ENCODE peak calls at places on chromosome 20, in eight cellular contexts. One of them, this sample, is unnamed.

GRCh38 chr20:10247440-10247839 is 28.8 kb downstream of the SNAP25 start:
- DNase-seq in HFF-Myc: no peak
- DNase-seq in dorsolateral prefrontal cortex: no peak
- DNase-seq in ascending aorta: no peak
- DNase-seq in lower leg skin: no peak
- DNase-seq in foreskin fibroblast: peak; percentile 52
- DNase-seq in hepatocyte: no peak
- DNase-seq in thoracic aorta: no peak
- DNase-seq in this sample: no peak

GRCh38 chr20:25031241-25031640 is 26.7 kb downstream of the ACSS1 start:
- DNase-seq in HFF-Myc: no peak
- DNase-seq in dorsolateral prefrontal cortex: no peak
- DNase-seq in ascending aorta: no peak
- DNase-seq in lower leg skin: no peak
- DNase-seq in foreskin fibroblast: no peak
- DNase-seq in hepatocyte: no peak
- DNase-seq in thoracic aorta: no peak
- DNase-seq in this sample: no peak

GRCh38 chr20:63363013-63363957 is 2.1 kb upstream of the CHRNA4 start:
- DNase-seq in HFF-Myc: no peak
- DNase-seq in dorsolateral prefrontal cortex: no peak
- DNase-seq in ascending aorta: no peak
- DNase-seq in lower leg skin: no peak
- DNase-seq in foreskin fibroblast: no peak
- DNase-seq in hepatocyte: no peak
- DNase-seq in thoracic aorta: no peak
- DNase-seq in this sample: no peak

GRCh38 chr20:40111282-40111681 is 577.8 kb downstream of the MAFB start:
- DNase-seq in HFF-Myc: no peak
- DNase-seq in dorsolateral prefrontal cortex: no peak
- DNase-seq in ascending aorta: no peak
- DNase-seq in lower leg skin: no peak
- DNase-seq in foreskin fibroblast: no peak
- DNase-seq in hepatocyte: no peak
- DNase-seq in thoracic aorta: no peak
- DNase-seq in this sample: no peak

GRCh38 chr20:49344975-49345374 is 67.1 kb upstream of the ZNFX1 start:
- DNase-seq in HFF-Myc: peak; percentile 89
- DNase-seq in dorsolateral prefrontal cortex: no peak
- DNase-seq in ascending aorta: no peak
- DNase-seq in lower leg skin: peak; percentile 71
- DNase-seq in foreskin fibroblast: peak; percentile 96
- DNase-seq in hepatocyte: peak; percentile 79
- DNase-seq in thoracic aorta: peak; percentile 31
- DNase-seq in this sample: peak; percentile 92

GRCh38 chr20:30491016-30491415 is 766.4 kb upstream of the DEFB115 start:
- DNase-seq in HFF-Myc: no peak
- DNase-seq in dorsolateral prefrontal cortex: no peak
- DNase-seq in ascending aorta: no peak
- DNase-seq in lower leg skin: no peak
- DNase-seq in foreskin fibroblast: no peak
- DNase-seq in hepatocyte: no peak
- DNase-seq in thoracic aorta: no peak
- DNase-seq in this sample: no peak

GRCh38 chr20:38787870-38788269 is 17.6 kb upstream of the PPP1R16B start:
- DNase-seq in HFF-Myc: no peak
- DNase-seq in dorsolateral prefrontal cortex: no peak
- DNase-seq in ascending aorta: no peak
- DNase-seq in lower leg skin: no peak
- DNase-seq in foreskin fibroblast: no peak
- DNase-seq in hepatocyte: no peak
- DNase-seq in thoracic aorta: no peak
- DNase-seq in this sample: no peak

GRCh38 chr20:6120491-6120988 is 2.3 kb downstream of the FERMT1 start:
- DNase-seq in HFF-Myc: no peak
- DNase-seq in dorsolateral prefrontal cortex: no peak
- DNase-seq in ascending aorta: no peak
- DNase-seq in lower leg skin: no peak
- DNase-seq in foreskin fibroblast: peak; percentile 12
- DNase-seq in hepatocyte: no peak
- DNase-seq in thoracic aorta: no peak
- DNase-seq in this sample: no peak

GRCh38 chr20:37239026-37239451 is 22.6 kb downstream of the GHRH start:
- DNase-seq in HFF-Myc: no peak
- DNase-seq in dorsolateral prefrontal cortex: no peak
- DNase-seq in ascending aorta: no peak
- DNase-seq in lower leg skin: no peak
- DNase-seq in foreskin fibroblast: no peak
- DNase-seq in hepatocyte: no peak
- DNase-seq in thoracic aorta: no peak
- DNase-seq in this sample: no peak

GRCh38 chr20:39291301-39291700 is 329.2 kb downstream of the DHX35 start:
- DNase-seq in HFF-Myc: no peak
- DNase-seq in dorsolateral prefrontal cortex: no peak
- DNase-seq in ascending aorta: no peak
- DNase-seq in lower leg skin: peak; percentile 34
- DNase-seq in foreskin fibroblast: peak; percentile 3
- DNase-seq in hepatocyte: no peak
- DNase-seq in thoracic aorta: no peak
- DNase-seq in this sample: no peak

GRCh38 chr20:17061721-17062120 is 165.1 kb upstream of the PCSK2 start:
- DNase-seq in HFF-Myc: no peak
- DNase-seq in dorsolateral prefrontal cortex: no peak
- DNase-seq in ascending aorta: no peak
- DNase-seq in lower leg skin: no peak
- DNase-seq in foreskin fibroblast: no peak
- DNase-seq in hepatocyte: no peak
- DNase-seq in thoracic aorta: no peak
- DNase-seq in this sample: no peak

GRCh38 chr20:47262365-47263013 is 94.0 kb downstream of the ZMYND8 start:
- DNase-seq in HFF-Myc: no peak
- DNase-seq in dorsolateral prefrontal cortex: no peak
- DNase-seq in ascending aorta: no peak
- DNase-seq in lower leg skin: no peak
- DNase-seq in foreskin fibroblast: peak; percentile 50
- DNase-seq in hepatocyte: no peak
- DNase-seq in thoracic aorta: no peak
- DNase-seq in this sample: no peak

GRCh38 chr20:6502999-6503398 is 264.5 kb upstream of the BMP2 start:
- DNase-seq in HFF-Myc: no peak
- DNase-seq in dorsolateral prefrontal cortex: no peak
- DNase-seq in ascending aorta: no peak
- DNase-seq in lower leg skin: no peak
- DNase-seq in foreskin fibroblast: no peak
- DNase-seq in hepatocyte: no peak
- DNase-seq in thoracic aorta: no peak
- DNase-seq in this sample: no peak

GRCh38 chr20:59299961-59300340 is 460 bp upstream of the EDN3 start:
- DNase-seq in HFF-Myc: no peak
- DNase-seq in dorsolateral prefrontal cortex: no peak
- DNase-seq in ascending aorta: no peak
- DNase-seq in lower leg skin: peak; percentile 44
- DNase-seq in foreskin fibroblast: no peak
- DNase-seq in hepatocyte: peak; percentile 66
- DNase-seq in thoracic aorta: no peak
- DNase-seq in this sample: no peak

GRCh38 chr20:2692036-2692885 is at the start of gene EBF4:
- DNase-seq in HFF-Myc: no peak
- DNase-seq in dorsolateral prefrontal cortex: peak; percentile 66
- DNase-seq in ascending aorta: no peak
- DNase-seq in lower leg skin: no peak
- DNase-seq in foreskin fibroblast: peak; percentile 37
- DNase-seq in hepatocyte: peak; percentile 73
- DNase-seq in thoracic aorta: no peak
- DNase-seq in this sample: no peak

GRCh38 chr20:37333130-37333847 is 12.7 kb upstream of the SRC start:
- DNase-seq in HFF-Myc: no peak
- DNase-seq in dorsolateral prefrontal cortex: no peak
- DNase-seq in ascending aorta: no peak
- DNase-seq in lower leg skin: no peak
- DNase-seq in foreskin fibroblast: no peak
- DNase-seq in hepatocyte: no peak
- DNase-seq in thoracic aorta: no peak
- DNase-seq in this sample: no peak

DNA sequence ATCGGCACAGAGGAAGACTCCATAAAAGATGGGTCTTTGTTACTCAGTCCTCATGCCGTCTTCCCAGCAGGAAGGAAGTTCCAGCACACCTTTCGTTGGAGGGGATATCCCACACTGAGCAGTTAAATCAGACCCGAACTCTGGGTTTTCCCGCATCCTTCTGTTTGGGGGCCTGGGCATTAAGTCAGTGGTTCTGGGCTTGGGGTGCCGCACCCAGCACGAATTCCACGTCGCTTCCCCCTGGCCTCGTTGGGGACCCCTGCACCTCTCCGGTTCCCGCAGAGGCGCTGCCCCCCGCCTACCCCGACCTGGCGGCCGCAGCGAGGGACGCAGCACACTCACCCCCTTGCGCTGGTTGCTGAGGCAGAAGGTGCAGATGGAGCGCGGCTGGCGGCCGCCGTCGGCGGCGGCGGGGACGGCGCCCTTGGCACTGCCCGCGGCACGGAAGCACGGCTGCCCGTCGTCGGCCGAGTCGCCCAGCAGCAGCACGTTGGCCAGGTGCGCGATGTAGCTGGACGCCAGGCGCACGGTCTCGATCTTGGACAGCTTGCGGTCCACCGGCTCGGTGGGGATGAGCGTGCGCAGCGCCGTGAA is 641 bp downstream of the TCF15 start:
- DNase-seq in HFF-Myc: no peak
- DNase-seq in dorsolateral prefrontal cortex: no peak
- DNase-seq in ascending aorta: no peak
- DNase-seq in lower leg skin: no peak
- DNase-seq in foreskin fibroblast: no peak
- DNase-seq in hepatocyte: no peak
- DNase-seq in thoracic aorta: no peak
- DNase-seq in this sample: no peak
- H3K4me3 ChIP-seq in HFF-Myc: no peak overlapping the region
- H3K4me3 ChIP-seq in dorsolateral prefrontal cortex: no peak overlapping the region
- H3K4me3 ChIP-seq in ascending aorta: no peak overlapping the region
- H3K4me3 ChIP-seq in lower leg skin: no peak overlapping the region
- H3K4me3 ChIP-seq in foreskin fibroblast: no peak overlapping the region
- H3K4me3 ChIP-seq in hepatocyte: no peak overlapping the region
- H3K4me3 ChIP-seq in thoracic aorta: no peak overlapping the region
- H3K4me3 ChIP-seq in this sample: no peak overlapping the region

GRCh38 chr20:56841346-56841908 is 212.3 kb downstream of the TFAP2C start:
- DNase-seq in HFF-Myc: no peak
- DNase-seq in dorsolateral prefrontal cortex: no peak
- DNase-seq in ascending aorta: no peak
- DNase-seq in lower leg skin: no peak
- DNase-seq in foreskin fibroblast: no peak
- DNase-seq in hepatocyte: no peak
- DNase-seq in thoracic aorta: no peak
- DNase-seq in this sample: no peak

GRCh38 chr20:56845546-56846081 is 216.5 kb downstream of the TFAP2C start:
- DNase-seq in HFF-Myc: no peak
- DNase-seq in dorsolateral prefrontal cortex: no peak
- DNase-seq in ascending aorta: no peak
- DNase-seq in lower leg skin: no peak
- DNase-seq in foreskin fibroblast: no peak
- DNase-seq in hepatocyte: no peak
- DNase-seq in thoracic aorta: no peak
- DNase-seq in this sample: no peak

GRCh38 chr20:56843386-56843785 is 214.3 kb downstream of the TFAP2C start:
- DNase-seq in HFF-Myc: no peak
- DNase-seq in dorsolateral prefrontal cortex: no peak
- DNase-seq in ascending aorta: no peak
- DNase-seq in lower leg skin: no peak
- DNase-seq in foreskin fibroblast: no peak
- DNase-seq in hepatocyte: no peak
- DNase-seq in thoracic aorta: no peak
- DNase-seq in this sample: no peak

GRCh38 chr20:56842086-56842485 is 213.0 kb downstream of the TFAP2C start:
- DNase-seq in HFF-Myc: no peak
- DNase-seq in dorsolateral prefrontal cortex: no peak
- DNase-seq in ascending aorta: no peak
- DNase-seq in lower leg skin: no peak
- DNase-seq in foreskin fibroblast: no peak
- DNase-seq in hepatocyte: no peak
- DNase-seq in thoracic aorta: no peak
- DNase-seq in this sample: no peak

GRCh38 chr20:56843817-56844216 is 214.7 kb downstream of the TFAP2C start:
- DNase-seq in HFF-Myc: no peak
- DNase-seq in dorsolateral prefrontal cortex: no peak
- DNase-seq in ascending aorta: no peak
- DNase-seq in lower leg skin: no peak
- DNase-seq in foreskin fibroblast: peak; percentile 9
- DNase-seq in hepatocyte: peak; percentile 27
- DNase-seq in thoracic aorta: no peak
- DNase-seq in this sample: no peak
- TF ChIP-seq CTCF in HFF-Myc: peak; percentile 28
- TF ChIP-seq CTCF in dorsolateral prefrontal cortex: no peak
- TF ChIP-seq CTCF in ascending aorta: no peak
- TF ChIP-seq CTCF in lower leg skin: no peak
- TF ChIP-seq CTCF in foreskin fibroblast: peak; percentile 17
- TF ChIP-seq CTCF in hepatocyte: peak; percentile 36
- TF ChIP-seq CTCF in thoracic aorta: no peak
- TF ChIP-seq CTCF in this sample: no peak

DNA sequence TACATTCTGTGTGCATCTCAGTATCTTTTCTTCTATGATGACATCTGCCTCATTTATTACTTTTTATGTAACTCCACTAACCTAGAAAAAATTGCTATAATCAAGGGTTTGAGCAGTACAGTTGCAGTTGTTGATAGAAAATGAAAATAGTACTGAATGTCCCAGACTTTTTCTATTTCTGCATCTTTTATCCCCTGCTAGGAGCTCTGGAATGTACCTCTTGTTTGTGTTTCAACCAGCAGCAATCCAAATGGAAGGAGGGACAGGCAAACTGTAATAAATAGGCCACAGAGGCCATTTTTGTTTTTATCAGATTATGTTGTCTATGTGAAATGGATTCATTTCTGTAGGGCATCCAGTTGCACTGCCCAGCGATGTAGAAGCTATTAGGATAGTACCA is 536.9 kb downstream of the KIF16B start:
- DNase-seq in HFF-Myc: no peak
- DNase-seq in dorsolateral prefrontal cortex: no peak
- DNase-seq in ascending aorta: no peak
- DNase-seq in lower leg skin: no peak
- DNase-seq in foreskin fibroblast: no peak
- DNase-seq in hepatocyte: no peak
- DNase-seq in thoracic aorta: no peak
- DNase-seq in this sample: no peak
- H3K4me3 ChIP-seq in HFF-Myc: no peak overlapping the region
- H3K4me3 ChIP-seq in dorsolateral prefrontal cortex: no peak overlapping the region
- H3K4me3 ChIP-seq in ascending aorta: no peak overlapping the region
- H3K4me3 ChIP-seq in lower leg skin: no peak overlapping the region
- H3K4me3 ChIP-seq in foreskin fibroblast: no peak overlapping the region
- H3K4me3 ChIP-seq in hepatocyte: no peak overlapping the region
- H3K4me3 ChIP-seq in thoracic aorta: no peak overlapping the region
- H3K4me3 ChIP-seq in this sample: no peak overlapping the region

GRCh38 chr20:52959125-52959524 is 13.0 kb upstream of the TSHZ2 start:
- DNase-seq in HFF-Myc: no peak
- DNase-seq in dorsolateral prefrontal cortex: no peak
- DNase-seq in ascending aorta: no peak
- DNase-seq in lower leg skin: no peak
- DNase-seq in foreskin fibroblast: no peak
- DNase-seq in hepatocyte: peak; percentile 32
- DNase-seq in thoracic aorta: no peak
- DNase-seq in this sample: no peak
- TF ChIP-seq CTCF in HFF-Myc: no peak
- TF ChIP-seq CTCF in dorsolateral prefrontal cortex: peak; percentile 21
- TF ChIP-seq CTCF in ascending aorta: no peak
- TF ChIP-seq CTCF in lower leg skin: no peak
- TF ChIP-seq CTCF in foreskin fibroblast: no peak
- TF ChIP-seq CTCF in hepatocyte: peak; percentile 33
- TF ChIP-seq CTCF in thoracic aorta: no peak
- TF ChIP-seq CTCF in this sample: no peak